ENCODE peak calls at places on chromosome 18, in eight cellular contexts. B is tibial nerve, K is thyroid gland, Y is IMR-90, E is uterus, T is A549, X is K562, W is H1. N is an unnamed sample.
A peak's percentile ranks its signal among the peaks of the same experiment; 100 is the strongest.

GRCh38 chr18:78693429-78693828 is 286.2 kb upstream of the SALL3 start:
- DNase-seq in B (no peak), K (no peak), Y (no peak), E (no peak), T (no peak), X (no peak), W (no peak), N (no peak)

GRCh38 chr18:2986150-2986865 is 26.6 kb downstream of the LPIN2 start:
- DNase-seq in B (no peak), K (no peak), Y (peak; percentile 58), E (no peak), T (no peak), X (no peak), W (no peak), N (no peak)

GRCh38 chr18:2589345-2590060 is 18.1 kb downstream of the NDC80 start:
- DNase-seq in B (no peak), K (no peak), Y (no peak), E (no peak), T (no peak), X (no peak), W (no peak), N (no peak)

GRCh38 chr18:78976697-78977626 is 2.7 kb upstream of the SALL3 start:
- DNase-seq in B (no peak), K (no peak), Y (no peak), E (no peak), T (no peak), X (no peak), W (no peak), N (no peak)

GRCh38 chr18:36187138-36187825 is at the start of gene MOCOS:
- DNase-seq in B (peak; percentile 62), K (peak; percentile 82), Y (peak; percentile 42), E (peak; percentile 79), T (peak; percentile 63), X (peak; percentile 94), W (no peak), N (peak; percentile 80)

GRCh38 chr18:41751161-41751560 is 203.9 kb upstream of the PIK3C3 start:
- DNase-seq in B (no peak), K (no peak), Y (no peak), E (no peak), T (no peak), X (no peak), W (no peak), N (no peak)

GRCh38 chr18:42404151-42404550 is 449.1 kb downstream of the PIK3C3 start:
- DNase-seq in B (no peak), K (no peak), Y (no peak), E (no peak), T (no peak), X (no peak), W (no peak), N (no peak)

GRCh38 chr18:36153203-36153602 is 23.5 kb downstream of the ELP2 start:
- DNase-seq in B (no peak), K (no peak), Y (peak; percentile 97), E (no peak), T (no peak), X (no peak), W (no peak), N (no peak)

GRCh38 chr18:31034541-31034940 is 8.0 kb downstream of the DSC3 start:
- DNase-seq in B (no peak), K (no peak), Y (no peak), E (no peak), T (no peak), X (no peak), W (no peak), N (no peak)

GRCh38 chr18:32907656-32908441 is 135.0 kb upstream of the KLHL14 start:
- DNase-seq in B (no peak), K (peak; percentile 58), Y (no peak), E (no peak), T (no peak), X (no peak), W (no peak), N (no peak)

GRCh38 chr18:48540329-48541025 is 1.6 kb downstream of the CTIF start:
- DNase-seq in B (peak; percentile 54), K (peak; percentile 57), Y (peak; percentile 58), E (peak; percentile 63), T (peak; percentile 45), X (peak; percentile 70), W (no peak), N (peak; percentile 73)

GRCh38 chr18:48541026-48541746 is 2.4 kb downstream of the CTIF start:
- DNase-seq in B (peak; percentile 61), K (peak; percentile 74), Y (peak; percentile 75), E (peak; percentile 73), T (peak; percentile 44), X (peak; percentile 53), W (no peak), N (peak; percentile 77)

GRCh38 chr18:48536516-48536915 is 2.3 kb upstream of the CTIF start:
- DNase-seq in B (no peak), K (no peak), Y (no peak), E (no peak), T (no peak), X (no peak), W (no peak), N (peak; percentile 40)

GRCh38 chr18:48539406-48540328 is 836 bp downstream of the CTIF start:
- DNase-seq in B (peak; percentile 56), K (peak; percentile 35), Y (peak; percentile 59), E (peak; percentile 54), T (peak; percentile 8), X (peak; percentile 18), W (no peak), N (peak; percentile 60)

GRCh38 chr18:48538531-48539405 is at the start of gene CTIF:
- DNase-seq in B (peak; percentile 98), K (peak; percentile 98), Y (peak; percentile 96), E (peak; percentile 95), T (peak; percentile 90), X (peak; percentile 85), W (peak; percentile 93), N (peak; percentile 99)
- TF ChIP-seq POLR2A in B (peak; percentile 56), K (no peak), Y (peak; percentile 15), E (peak; percentile 29), T (peak; percentile 37), X (peak; percentile 52), W (peak; percentile 69), N (peak; percentile 80)

DNA sequence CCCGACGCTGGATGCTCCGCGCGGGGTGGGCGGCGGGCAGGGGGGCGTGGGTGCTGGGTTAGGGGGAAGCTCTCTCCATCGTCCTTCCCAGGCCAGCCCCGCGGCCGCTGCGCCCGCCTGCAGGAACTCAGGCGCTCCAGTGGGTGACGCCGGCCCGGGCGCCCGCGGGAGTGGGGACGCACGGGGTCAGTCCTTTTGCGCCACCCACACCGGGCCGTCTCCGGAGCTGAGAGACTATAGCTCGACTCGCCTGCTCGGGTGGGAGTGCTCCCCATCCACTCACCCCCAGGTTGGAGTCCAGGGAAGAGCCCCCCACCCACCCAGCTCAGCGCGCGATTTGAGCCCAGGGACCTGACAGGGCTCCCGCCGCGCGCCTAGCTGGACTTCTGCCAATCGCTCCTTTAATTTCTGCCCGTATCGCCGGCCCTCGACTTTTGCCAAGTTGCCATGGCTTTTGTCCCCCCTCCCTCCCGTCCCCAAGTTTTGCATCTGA is 205.6 kb upstream of the SMAD2 start:
- DNase-seq in B (no peak), K (peak; percentile 72), Y (no peak), E (peak; percentile 39), T (no peak), X (no peak), W (no peak), N (peak; percentile 31)
- H3K4me3 ChIP-seq in B (peak overlapping the region; percentile 37), K (peak overlapping the region; percentile 27), Y (no peak overlapping the region), E (peak overlapping the region; percentile 77), T (peak overlapping the region; percentile 49), X (no peak overlapping the region), W (peak overlapping the region; percentile 77), N (peak overlapping the region; percentile 28)

DNA sequence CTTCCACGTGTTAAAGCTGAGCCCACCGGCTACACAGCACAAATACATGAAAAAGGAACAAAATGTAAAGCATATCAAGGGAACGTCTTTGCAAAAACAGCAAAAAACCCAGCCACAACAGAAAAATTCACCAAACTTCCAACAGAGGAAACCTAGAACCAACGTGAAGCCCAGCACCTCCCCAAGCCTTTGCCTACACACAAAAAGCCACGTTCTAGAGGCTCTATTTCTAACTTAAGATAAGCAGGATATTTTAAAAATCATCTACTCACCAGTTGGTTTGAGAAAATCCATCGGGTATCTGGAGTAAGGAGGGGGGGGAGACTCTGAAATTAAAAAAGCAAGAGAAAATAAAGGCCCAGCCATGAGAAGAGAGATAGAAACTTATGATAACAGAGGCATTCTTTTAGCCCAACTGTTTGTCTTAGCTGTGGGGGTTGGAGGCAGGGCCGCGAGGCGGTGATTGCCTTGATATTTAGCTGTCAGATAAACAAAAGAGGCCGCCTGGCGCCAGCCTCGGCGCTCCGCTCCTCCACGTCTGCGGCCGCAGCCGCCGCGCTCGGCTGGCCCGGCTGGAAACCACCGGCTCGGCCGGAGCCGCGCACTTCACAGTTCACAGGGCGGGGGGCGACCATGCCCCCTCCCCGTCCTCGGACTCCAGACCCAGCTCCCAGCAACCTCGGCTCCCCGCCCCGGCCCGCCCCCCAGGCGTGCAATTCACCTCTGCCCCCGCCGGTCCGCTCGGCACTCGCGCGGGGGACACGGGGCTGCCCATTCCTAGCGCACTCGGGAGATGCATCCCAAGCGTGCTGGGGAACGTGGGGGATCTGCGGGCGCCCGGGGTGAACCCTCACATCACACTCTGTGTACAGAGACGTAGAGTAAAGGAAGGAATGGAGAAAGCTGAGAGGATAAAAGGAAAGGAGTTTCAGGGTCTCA is 2.4 kb downstream of the SMAD7 start:
- DNase-seq in B (no peak), K (peak; percentile 90), Y (peak; percentile 86), E (no peak), T (no peak), X (peak; percentile 59), W (no peak), N (peak; percentile 66)
- TF ChIP-seq POLR2A in B (no peak), K (no peak), Y (peak; percentile 61), E (no peak), T (no peak), X (no peak), W (no peak), N (no peak)

GRCh38 chr18:5894215-5894612 is 1.1 kb downstream of the TMEM200C start:
- DNase-seq in B (no peak), K (no peak), Y (peak; percentile 12), E (no peak), T (no peak), X (no peak), W (no peak), N (no peak)

GRCh38 chr18:5895886-5896740 is 791 bp upstream of the TMEM200C start:
- DNase-seq in B (no peak), K (peak; percentile 16), Y (peak; percentile 74), E (peak; percentile 40), T (no peak), X (no peak), W (no peak), N (peak; percentile 80)

GRCh38 chr18:5892772-5893431 is 2.4 kb downstream of the TMEM200C start:
- DNase-seq in B (no peak), K (no peak), Y (peak; percentile 34), E (no peak), T (no peak), X (no peak), W (no peak), N (no peak)

GRCh38 chr18:5894613-5895299 is 566 bp downstream of the TMEM200C start:
- DNase-seq in B (no peak), K (peak; percentile 5), Y (peak; percentile 18), E (no peak), T (no peak), X (no peak), W (no peak), N (peak; percentile 15)

DNA sequence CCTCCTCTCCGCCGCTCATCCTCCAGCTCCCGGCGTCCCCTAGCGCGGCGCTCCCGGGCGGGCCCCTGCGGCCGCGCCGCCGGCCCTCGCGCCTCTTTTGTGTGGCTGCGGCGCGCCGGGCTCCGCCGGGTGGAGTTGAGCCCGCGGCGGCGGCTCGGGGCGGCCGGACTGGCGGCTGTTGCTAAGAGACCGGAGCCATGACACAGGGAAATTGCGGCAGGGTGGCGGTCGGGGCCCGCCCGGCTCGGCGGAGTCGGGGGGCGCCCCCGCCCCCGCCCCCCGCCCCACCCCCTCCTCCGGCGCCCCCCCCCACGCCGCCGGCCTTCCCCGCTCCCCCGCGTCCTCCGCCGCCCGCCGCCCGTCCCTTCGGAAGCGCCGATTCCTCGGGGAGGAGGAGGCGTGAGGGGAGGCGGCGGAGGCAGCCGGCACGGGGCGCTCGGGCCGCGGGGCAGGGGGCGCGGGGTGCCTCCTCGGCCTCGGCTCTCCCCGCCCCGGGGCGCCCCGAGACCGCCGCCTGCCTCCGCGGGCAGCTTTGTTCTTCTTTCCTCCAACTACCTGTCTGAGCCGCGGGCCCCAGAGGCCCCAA is at the start of gene TMEM200C:
- DNase-seq in B (no peak), K (peak; percentile 16), Y (peak; percentile 43), E (peak; percentile 23), T (no peak), X (no peak), W (no peak), N (peak; percentile 59)
- H3K4me3 ChIP-seq in B (peak within 1 kb of the TSS; percentile 19), K (no peak within 1 kb of the TSS), Y (peak within 1 kb of the TSS; percentile 99), E (peak within 1 kb of the TSS; percentile 46), T (peak within 1 kb of the TSS; percentile 45), X (no peak within 1 kb of the TSS), W (peak within 1 kb of the TSS; percentile 74), N (peak within 1 kb of the TSS; percentile 14)

N was measured in adrenal gland.